ENCODE peak calls at places on chromosomes 3 and 15, in six cellular contexts. X is mucosa of descending colon, F is lung, B is WERI-Rb-1, W is heart left ventricle, T is coronary artery. A is an unnamed sample.

GRCh38 chr3:188624384-188624783 is 470.4 kb downstream of the LPP start:
- DNase-seq in X (no peak), F (no peak), B (no peak), W (no peak), T (no peak), A (no peak)

GRCh38 chr3:100436951-100437350 is 35.6 kb downstream of the LNP1 start:
- DNase-seq in X (no peak), F (no peak), B (no peak), W (no peak), T (no peak), A (no peak)

GRCh38 chr3:197498499-197499241 is 57.1 kb downstream of the BDH1 start:
- DNase-seq in X (no peak), F (no peak), B (no peak), W (no peak), T (no peak), A (no peak)

GRCh38 chr3:193869221-193870201 is 266.4 kb upstream of the HES1 start:
- DNase-seq in X (peak), F (no peak), B (no peak), W (peak), T (no peak), A (peak)

GRCh38 chr3:184336484-184337230 is 743 bp upstream of the FAM131A start:
- DNase-seq in X (peak), F (no peak), B (no peak), W (no peak), T (no peak), A (no peak)

GRCh38 chr3:99808163-99808794 is 9.4 kb upstream of the CMSS1 start:
- DNase-seq in X (no peak), F (peak), B (peak), W (no peak), T (no peak), A (peak)

GRCh38 chr3:190064112-190064511 is 56.6 kb downstream of the P3H2 start:
- DNase-seq in X (no peak), F (peak), B (no peak), W (no peak), T (no peak), A (no peak)

GRCh38 chr3:185960518-185961288 is 22.9 kb upstream of the TRA2B start:
- DNase-seq in X (no peak), F (no peak), B (no peak), W (no peak), T (no peak), A (no peak)

GRCh38 chr3:69712933-69713332 is 26.3 kb upstream of the MITF start:
- DNase-seq in X (no peak), F (no peak), B (no peak), W (no peak), T (no peak), A (no peak)

GRCh38 chr3:119034256-119035013 is at the start of gene IGSF11:
- DNase-seq in X (peak), F (peak), B (peak), W (peak), T (no peak), A (peak)

GRCh38 chr3:196179380-196180308 is 31.6 kb downstream of the ZDHHC19 start:
- DNase-seq in X (peak), F (no peak), B (no peak), W (no peak), T (no peak), A (peak)

GRCh38 chr3:61595826-61596225 is 34.5 kb downstream of the PTPRG start:
- DNase-seq in X (no peak), F (no peak), B (no peak), W (no peak), T (no peak), A (no peak)

GRCh38 chr3:23402728-23403505 is 199.8 kb downstream of the UBE2E2 start:
- DNase-seq in X (no peak), F (no peak), B (no peak), W (no peak), T (no peak), A (peak)

GRCh38 chr3:189588061-189588817 is 43.0 kb upstream of the TP63 start:
- DNase-seq in X (no peak), F (no peak), B (no peak), W (no peak), T (no peak), A (no peak)

DNA sequence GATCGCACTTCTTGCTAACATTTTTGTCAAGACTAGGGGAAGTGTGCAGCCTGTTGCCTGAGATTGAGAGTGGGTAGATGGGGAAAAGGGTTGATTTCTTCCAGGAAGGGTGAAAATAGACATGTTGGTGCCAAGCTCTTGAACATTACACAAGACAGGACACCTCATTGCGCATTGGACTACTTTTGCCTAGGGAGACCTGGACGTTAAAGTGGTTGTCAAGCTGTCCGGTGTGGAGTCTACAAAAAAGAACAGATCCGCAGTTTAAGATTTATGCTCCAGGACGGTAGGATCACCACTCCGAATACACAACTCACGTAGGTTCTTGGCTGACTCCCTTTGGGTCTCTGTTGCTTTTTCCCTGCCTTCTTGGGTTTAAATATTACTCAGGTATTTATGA is 56.3 kb upstream of the LRIG1 start:
- DNase-seq in X (no peak), F (no peak), B (no peak), W (no peak), T (no peak), A (no peak)
- H3K4me3 ChIP-seq in X (no peak), F (no peak), B (no peak), W (no peak), T (no peak), A (no peak)

DNA sequence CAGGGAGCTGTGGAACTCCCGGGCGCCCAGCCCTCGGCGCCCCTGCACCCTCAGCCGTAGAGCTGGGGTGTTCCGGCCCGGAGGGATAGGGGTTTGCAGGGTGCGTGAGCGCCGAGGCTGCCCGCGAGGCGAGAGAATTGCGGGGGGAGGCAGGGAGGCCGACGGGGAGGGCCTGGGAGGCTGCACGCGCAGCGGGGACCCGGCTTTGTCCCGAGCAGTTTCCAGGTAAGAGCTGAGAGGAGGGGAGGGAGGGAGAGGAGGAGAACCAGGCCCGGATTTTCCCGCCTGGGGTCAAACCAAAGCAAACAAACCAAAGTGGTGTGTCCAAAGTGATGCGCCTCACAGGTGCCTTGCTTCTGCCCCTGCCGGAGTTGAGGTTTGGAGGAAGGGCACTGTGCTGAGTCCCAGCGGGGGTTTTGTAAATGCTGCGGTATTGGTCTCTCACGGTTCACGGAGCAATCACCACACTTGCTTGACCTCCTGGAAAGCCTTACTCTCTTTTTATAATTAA is 146.4 kb downstream of the TJP1 start:
- DNase-seq in X (no peak), F (no peak), B (no peak), W (no peak), T (no peak), A (no peak)
- H3K4me3 ChIP-seq in X (no peak), F (no peak), B (no peak), W (no peak), T (no peak), A (no peak)

DNA sequence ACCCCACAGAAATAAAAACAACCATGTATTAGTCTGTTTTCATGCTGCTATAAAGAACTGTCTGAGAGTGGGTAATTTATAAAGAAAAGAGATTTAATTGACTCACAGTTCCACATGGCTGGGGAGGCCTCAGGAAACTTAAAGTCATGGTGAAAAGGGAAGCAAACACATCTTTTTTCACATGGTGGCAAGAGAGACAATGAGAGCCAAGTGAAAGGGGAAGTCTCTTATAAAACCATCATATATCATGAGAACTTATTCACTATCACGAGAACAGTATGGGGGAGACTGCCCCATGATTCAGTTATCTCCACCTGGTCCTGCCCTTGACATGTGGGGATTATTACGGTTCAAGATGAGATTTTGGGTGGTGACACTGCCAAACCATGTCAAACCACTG is 141.5 kb downstream of the ZMAT3 start:
- DNase-seq in X (no peak), F (no peak), B (no peak), W (no peak), T (no peak), A (no peak)
- H3K4me3 ChIP-seq in X (no peak), F (no peak), B (no peak), W (no peak), T (no peak), A (no peak)

GRCh38 chr15:77417642-77418041 is 2.3 kb downstream of the PEAK1 start:
- DNase-seq in X (no peak), F (no peak), B (no peak), W (no peak), T (no peak), A (no peak)
- H3K4me3 ChIP-seq in X (no peak), F (no peak), B (no peak), W (no peak), T (no peak), A (no peak)